ENCODE peak calls at places on chromosomes 6 and 20, in four cellular contexts. B is WTC11, O is K562, R is GM12878. V is an unnamed sample.

GRCh38 chr20:64083380-64084208 is 604 bp downstream of the LKAAEAR1 start:
- DNase-seq in B (peak), R (no peak), O (peak), V (peak)

GRCh38 chr6:14516947-14517346 is 399.4 kb downstream of the CD83 start:
- DNase-seq in B (no peak), R (no peak), O (no peak), V (no peak)

GRCh38 chr20:63636752-63637633 is 10.1 kb upstream of the GMEB2 start:
- DNase-seq in B (no peak), O (peak), R (no peak), V (no peak)

GRCh38 chr6:129969064-129969463 is 49.3 kb upstream of the L3MBTL3 start:
- DNase-seq in O (no peak), R (no peak), B (no peak), V (no peak)

GRCh38 chr6:85450578-85450884 is 648 bp downstream of the NT5E start:
- DNase-seq in R (no peak), B (no peak), O (no peak), V (no peak)

GRCh38 chr6:17012421-17013225 is 89.2 kb upstream of the STMND1 start:
- DNase-seq in R (no peak), O (no peak), B (peak), V (no peak)

GRCh38 chr6:53151676-53152075 is 3.0 kb upstream of the GCM1 start:
- DNase-seq in O (peak), R (no peak), B (peak), V (peak)

GRCh38 chr6:45644720-45645119 is 267.0 kb upstream of the SUPT3H start:
- DNase-seq in R (no peak), B (no peak), O (no peak), V (no peak)

GRCh38 chr6:34350100-34350936 is 42.2 kb downstream of the NUDT3 start:
- DNase-seq in R (no peak), O (no peak), B (no peak), V (no peak)

GRCh38 chr6:138588805-138589434 is 89.6 kb upstream of the NHSL1 start:
- DNase-seq in B (peak), O (peak), R (peak), V (peak)

GRCh38 chr20:2394411-2395055 is 13.8 kb downstream of the TGM6 start:
- DNase-seq in R (no peak), B (no peak), O (no peak), V (no peak)

GRCh38 chr6:52994031-52994788 is 874 bp downstream of the GSTA4 start:
- DNase-seq in B (peak), O (no peak), R (no peak), V (peak)

GRCh38 chr6:21109421-21110178 is 484.0 kb upstream of the SOX4 start:
- DNase-seq in R (peak), B (no peak), O (no peak), V (peak)

DNA sequence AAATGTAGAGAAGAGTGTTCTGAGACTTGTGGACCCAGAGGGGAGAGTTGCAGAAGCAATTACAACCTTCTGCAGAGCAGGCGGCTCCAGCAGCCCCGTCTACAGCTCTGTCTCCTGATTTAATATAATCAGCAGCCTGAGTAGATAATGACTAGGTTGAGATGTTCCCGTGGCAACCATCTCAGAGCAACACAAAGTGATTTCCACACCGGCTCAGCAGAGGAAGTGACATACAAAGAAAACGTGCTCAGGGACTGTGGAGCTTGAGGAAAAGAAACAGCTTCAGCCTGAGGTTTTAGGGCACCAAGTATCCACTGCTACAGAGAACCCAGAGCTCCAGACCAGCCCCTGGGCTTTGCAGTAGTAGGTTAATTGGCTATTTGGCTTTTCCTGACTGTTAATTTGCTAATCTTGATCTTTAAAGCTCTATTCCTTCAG is 136.4 kb downstream of the MTFR2 start:
- DNase-seq in O (no peak), B (peak), R (no peak), V (no peak)
- TF ChIP-seq TCF7 in O (no peak), B (no peak), R (no peak), V (no peak)

GRCh38 chr20:62122659-62123449 is 579 bp downstream of the LSM14B start:
- DNase-seq in B (no peak), R (no peak), O (peak), V (no peak)
- TF ChIP-seq TCF7 in B (no peak), R (no peak), O (no peak), V (no peak)

GRCh38 chr6:135144678-135145508 is 36.2 kb upstream of the MYB start:
- DNase-seq in R (no peak), O (peak), B (no peak), V (peak)
- TF ChIP-seq TCF7 in R (no peak), O (no peak), B (no peak), V (no peak)

DNA sequence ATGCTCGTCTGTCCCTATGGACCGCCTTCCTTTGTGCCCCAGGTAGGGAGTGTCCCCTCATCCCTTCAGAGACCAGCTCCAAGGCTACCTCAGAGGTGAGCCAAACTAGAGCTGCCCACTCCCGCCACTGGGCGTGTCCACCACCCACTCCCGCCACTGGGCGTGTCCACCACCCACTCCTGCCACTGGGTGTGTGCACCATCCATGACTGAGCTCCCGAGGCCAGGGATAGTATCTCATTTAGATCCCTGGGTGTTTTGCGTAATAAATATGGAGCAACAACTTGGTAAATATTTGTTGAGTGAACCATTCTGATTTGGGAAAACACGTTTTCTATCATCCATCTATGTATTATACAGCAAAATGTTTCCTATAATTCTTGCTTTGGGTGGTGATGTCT is 68.8 kb downstream of the ZBTB2 start:
- DNase-seq in O (peak), R (no peak), B (no peak), V (peak)
- TF ChIP-seq TCF7 in O (no peak), R (no peak), B (no peak), V (no peak)

GRCh38 chr6:170480045-170480714 is 72.9 kb downstream of the PSMB1 start:
- DNase-seq in R (no peak), O (no peak), B (peak), V (no peak)
- TF ChIP-seq TCF7 in R (no peak), O (no peak), B (no peak), V (no peak)

DNA sequence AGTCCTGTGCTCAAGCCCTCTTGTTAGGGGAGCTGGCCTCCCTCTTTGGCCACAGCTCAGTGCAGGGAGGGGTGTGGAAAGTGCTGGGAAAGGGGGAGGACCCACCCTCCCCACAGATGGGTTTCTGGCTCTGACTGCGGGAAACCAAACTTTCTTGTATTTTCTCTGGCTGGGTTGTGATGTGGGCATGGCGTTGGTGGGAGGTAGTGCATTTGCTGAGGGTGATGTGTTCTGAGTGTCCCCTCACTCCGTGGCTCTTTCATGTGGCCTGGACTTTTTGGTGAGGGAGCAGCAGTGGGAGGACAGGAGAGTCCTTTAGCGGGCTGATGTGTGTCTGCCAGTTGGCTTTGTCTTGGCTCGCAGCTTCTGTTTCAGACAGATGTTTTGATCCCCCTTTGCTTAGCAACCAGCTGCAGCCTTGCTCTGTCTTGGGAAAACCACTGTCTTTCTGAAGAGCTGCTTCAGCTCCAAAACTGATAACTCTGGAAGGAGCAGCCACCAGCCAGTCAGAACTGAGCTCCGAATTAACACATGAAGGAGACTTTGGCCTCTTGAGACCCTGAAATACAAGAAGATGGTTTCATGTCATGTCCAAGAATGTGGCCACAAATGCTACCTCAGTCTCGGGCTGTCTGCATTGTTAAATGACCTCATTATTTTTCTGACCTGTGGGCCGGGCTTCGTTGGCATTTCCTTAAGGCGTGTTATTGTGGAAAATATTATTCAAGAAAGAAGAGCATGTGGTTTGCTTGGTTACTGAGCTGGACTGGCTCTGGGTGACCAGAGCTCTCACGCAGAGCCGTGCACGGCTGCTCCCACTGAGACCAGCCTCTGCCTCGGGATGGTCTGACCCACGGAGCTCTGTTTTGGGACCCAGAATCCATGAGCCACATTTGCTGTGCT is 21.5 kb downstream of the SYNJ2 start:
- DNase-seq in B (no peak), O (no peak), R (no peak), V (no peak)
- TF ChIP-seq TCF7 in B (no peak), O (no peak), R (no peak), V (no peak)

GRCh38 chr6:62284725-62285124 is 1.3 kb downstream of the KHDRBS2 start:
- DNase-seq in R (no peak), O (no peak), B (no peak), V (no peak)

GRCh38 chr6:62283359-62283758 is 2.7 kb downstream of the KHDRBS2 start:
- DNase-seq in R (no peak), O (no peak), B (no peak), V (no peak)

GRCh38 chr6:62283828-62284411 is 2.1 kb downstream of the KHDRBS2 start:
- DNase-seq in O (no peak), B (no peak), R (no peak), V (peak)

GRCh38 chr6:62286470-62286843 is 432 bp upstream of the KHDRBS2 start:
- DNase-seq in B (peak), O (no peak), R (no peak), V (no peak)

DNA sequence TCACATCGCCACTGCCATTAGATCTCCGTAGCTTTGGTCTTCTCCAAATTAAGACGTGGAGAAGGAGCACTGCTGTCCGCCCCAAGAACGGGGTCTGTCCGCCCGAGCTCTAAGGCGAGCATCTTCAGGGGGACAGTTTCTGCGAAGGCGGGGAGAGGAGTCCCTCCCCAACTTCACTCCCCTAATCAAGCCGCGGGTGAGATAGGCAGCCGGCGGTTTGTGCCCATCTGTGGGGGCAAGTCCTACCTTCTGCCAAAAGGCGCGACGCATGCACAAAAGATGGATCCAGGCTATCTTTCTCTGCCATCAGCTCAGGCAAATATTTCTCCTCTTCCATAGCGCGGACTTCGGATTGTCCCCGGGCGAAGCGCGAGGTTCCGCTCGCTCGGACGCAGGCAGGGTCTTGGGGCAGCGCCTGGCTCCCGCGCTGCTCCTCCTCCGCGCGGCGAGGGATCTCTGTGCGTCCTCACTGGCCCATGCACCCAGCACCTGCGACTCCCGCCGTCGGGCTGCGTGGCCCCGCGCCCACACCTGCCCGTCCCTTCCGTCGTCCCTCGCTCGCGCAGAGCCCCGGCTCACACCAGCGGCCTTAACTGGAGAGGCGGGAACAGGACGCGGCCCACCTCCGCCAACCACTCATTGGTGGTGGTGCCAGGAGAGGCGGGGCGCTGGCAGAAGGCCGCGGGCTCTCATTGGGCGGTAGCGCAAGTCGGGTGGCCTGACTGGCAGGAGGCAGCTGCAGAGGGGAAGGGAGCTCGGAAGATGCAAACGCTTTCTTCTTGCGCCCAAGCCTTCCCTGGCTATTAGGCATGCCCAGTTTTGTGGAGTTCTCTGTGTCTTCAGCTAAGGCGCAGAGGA is at the start of gene KHDRBS2:
- DNase-seq in B (peak), R (peak), O (no peak), V (peak)
- TF ChIP-seq TCF7 in B (no peak), R (no peak), O (no peak), V (no peak)

DNA sequence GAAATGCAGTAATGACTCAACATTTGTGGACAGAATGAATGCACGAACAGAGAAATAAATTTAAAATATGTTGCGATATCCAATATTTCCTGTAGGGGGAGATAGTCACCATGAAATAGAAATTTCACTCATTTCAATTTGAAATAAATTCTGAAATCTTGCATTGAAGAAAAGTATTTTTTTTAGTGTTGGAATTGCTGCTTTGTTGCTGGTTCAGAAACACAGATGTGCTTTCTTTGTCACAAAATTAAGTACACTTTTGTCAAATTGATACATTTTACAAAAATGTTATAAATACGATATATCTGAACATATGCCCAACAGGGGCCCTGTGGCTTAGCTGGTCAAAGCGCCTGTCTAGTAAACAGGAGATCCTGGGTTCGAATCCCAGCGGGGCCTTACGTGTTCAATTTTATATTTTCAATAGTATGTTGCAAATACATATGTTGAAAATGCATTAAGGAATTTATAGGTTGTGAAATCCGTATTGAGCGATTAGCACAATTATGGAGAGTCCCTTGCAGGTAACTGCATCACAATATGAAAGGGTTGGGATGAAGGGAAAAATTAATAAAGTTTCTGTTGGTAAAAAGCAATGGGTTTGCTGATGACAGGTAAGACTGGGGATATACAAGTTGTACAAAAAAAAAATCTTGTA is 85.4 kb upstream of the PRSS16 start:
- DNase-seq in O (peak), B (no peak), R (no peak), V (peak)
- TF ChIP-seq TCF7 in O (no peak), B (no peak), R (no peak), V (no peak)

DNA sequence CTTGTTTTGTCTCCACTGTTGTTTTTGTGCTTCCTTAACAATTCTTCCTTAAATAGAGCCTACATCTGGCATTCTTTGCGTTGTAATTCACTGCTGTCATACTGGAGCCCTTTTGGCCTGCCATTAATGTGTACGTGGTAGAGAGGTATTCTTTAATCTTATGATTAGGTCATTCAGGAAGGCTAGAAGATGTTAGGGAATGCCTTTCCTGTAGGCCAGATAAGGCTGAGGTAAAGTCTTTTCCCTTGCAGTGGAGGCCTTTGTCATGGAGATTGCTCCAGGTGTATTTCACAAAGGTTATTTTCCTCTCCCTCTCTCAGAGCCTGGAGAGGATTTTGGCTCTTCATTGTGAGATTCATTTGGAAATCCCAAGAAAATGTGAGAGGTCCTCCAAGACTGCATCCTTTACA is 146.9 kb downstream of the FUT9 start:
- DNase-seq in B (peak), O (no peak), R (no peak), V (no peak)
- TF ChIP-seq TCF7 in B (no peak), O (no peak), R (no peak), V (no peak)